ENCODE peak calls at places on chromosomes 16 and 17, in seven cellular contexts. F, J, B, I, T, K and E are unnamed samples. For H3K9me3 and H3K36me3, the result is how much of the 10 kb centered on the place peaks cover.

GRCh38 chr16:4488486-4488967 is 12.3 kb downstream of the HMOX2 start:
- DNase-seq in I (no peak), K (peak), F (no peak), T (no peak), J (no peak), B (no peak), E (no peak)

GRCh38 chr17:2194778-2195417 is 108.7 kb downstream of the SMG6 start:
- DNase-seq in B (no peak), I (no peak), T (no peak), F (no peak), J (no peak), K (no peak), E (no peak)

GRCh38 chr17:4247361-4247980 is 16.3 kb downstream of the ANKFY1 start:
- DNase-seq in T (no peak), J (no peak), I (no peak), K (no peak), F (no peak), B (no peak), E (no peak)

GRCh38 chr16:89308391-89309333 is 91.2 kb downstream of the ZNF778 start:
- DNase-seq in T (no peak), J (no peak), B (peak), I (no peak), F (no peak), K (peak), E (no peak)

GRCh38 chr16:7624871-7625766 is 292.5 kb downstream of the RBFOX1 start:
- DNase-seq in I (no peak), K (no peak), T (no peak), F (no peak), B (no peak), J (no peak), E (no peak)

GRCh38 chr17:27533874-27534815 is 77.9 kb downstream of the KSR1 start:
- DNase-seq in F (no peak), I (no peak), K (no peak), B (no peak), J (no peak), T (no peak), E (peak)

GRCh38 chr17:42744283-42744805 is 496 bp downstream of the EZH1 start:
- DNase-seq in T (peak), B (no peak), K (no peak), F (peak), I (peak), J (no peak), E (peak)

GRCh38 chr17:40530988-40531971 is 29.9 kb upstream of the TNS4 start:
- DNase-seq in T (no peak), J (peak), I (no peak), B (no peak), F (no peak), K (peak), E (no peak)

GRCh38 chr16:81374514-81374913 is 59.8 kb downstream of the GAN start:
- DNase-seq in T (no peak), I (no peak), J (no peak), F (no peak), K (no peak), B (no peak), E (no peak)

GRCh38 chr17:80476877-80477646 is 655 bp upstream of the NPTX1 start:
- DNase-seq in K (no peak), B (peak), J (no peak), F (no peak), T (no peak), I (no peak), E (no peak)
- H3K4me3 ChIP-seq in K (no peak), B (no peak), J (peak), F (peak), T (no peak), I (peak), E (no peak)

GRCh38 chr17:83155128-83156081 is 76.0 kb downstream of the METRNL start:
- DNase-seq in I (peak), J (no peak), K (no peak), F (peak), T (peak), B (peak), E (peak)

GRCh38 chr17:83154311-83155127 is 75.1 kb downstream of the METRNL start:
- DNase-seq in T (peak), F (peak), I (peak), J (no peak), K (no peak), B (no peak), E (no peak)

GRCh38 chr17:83152745-83153611 is 73.6 kb downstream of the METRNL start:
- DNase-seq in B (peak), K (no peak), F (peak), I (peak), T (peak), J (no peak), E (no peak)

GRCh38 chr17:83152221-83152744 is 72.9 kb downstream of the METRNL start:
- DNase-seq in F (no peak), T (peak), I (peak), K (no peak), B (peak), J (no peak), E (no peak)

DNA sequence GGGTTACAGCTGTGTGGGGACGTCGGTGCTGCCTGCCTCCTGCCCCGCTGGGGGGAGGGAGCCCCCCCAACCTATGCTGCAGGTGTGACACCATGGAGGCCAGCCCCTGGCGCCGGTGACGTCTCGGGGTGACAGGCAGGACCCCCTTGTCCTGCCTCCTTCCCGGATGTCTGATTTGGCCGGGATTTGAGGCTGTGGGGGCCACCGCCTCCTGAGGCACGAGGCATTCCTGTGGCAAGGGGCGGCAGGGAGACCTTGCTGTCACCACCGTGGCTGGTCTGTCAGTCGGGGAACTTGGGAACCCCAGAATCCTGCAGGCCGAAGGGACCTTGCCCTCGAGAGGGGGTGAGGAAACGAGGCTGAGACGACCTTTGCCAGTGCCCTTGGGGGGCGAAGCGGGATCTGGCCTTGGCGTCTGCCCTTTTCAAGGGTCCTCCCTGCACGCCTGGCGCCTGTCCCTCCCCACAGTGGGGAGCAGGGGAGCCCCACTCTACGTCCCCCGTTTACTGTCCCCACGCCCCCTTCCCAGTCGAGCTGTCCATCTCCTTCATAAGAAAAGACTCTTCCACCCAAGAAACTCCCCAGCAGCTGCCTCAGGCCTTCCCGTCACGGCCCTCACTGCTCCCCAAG is 74.4 kb downstream of the METRNL start:
- DNase-seq in I (peak), B (peak), T (peak), F (no peak), K (no peak), J (no peak), E (no peak)
- H3K9me3 ChIP-seq in I (under half), B (under half), T (under half), F (under half), K (under half), J (under half), E (under half)

GRCh38 chr16:67446968-67447507 is 16.1 kb downstream of the HSD11B2 start:
- DNase-seq in J (no peak), I (no peak), F (no peak), T (no peak), B (no peak), K (no peak), E (no peak)

GRCh38 chr16:67449328-67449727 is 18.4 kb downstream of the HSD11B2 start:
- DNase-seq in T (peak), J (no peak), I (peak), F (peak), B (no peak), K (no peak), E (no peak)

GRCh38 chr16:67445913-67446907 is 15.3 kb downstream of the HSD11B2 start:
- DNase-seq in F (no peak), J (peak), I (peak), K (no peak), T (no peak), B (peak), E (no peak)

GRCh38 chr16:67448580-67448979 is 17.7 kb downstream of the HSD11B2 start:
- DNase-seq in T (no peak), J (no peak), F (no peak), B (no peak), I (no peak), K (no peak), E (no peak)

GRCh38 chr16:67447508-67448076 is 16.7 kb downstream of the HSD11B2 start:
- DNase-seq in B (peak), K (peak), T (peak), F (no peak), J (peak), I (peak), E (no peak)
- H3K36me3 ChIP-seq in B (under half), K (under half), T (half or more), F (under half), J (under half), I (under half), E (under half)

GRCh38 chr16:84821728-84822676 is 2.2 kb downstream of the CRISPLD2 start:
- DNase-seq in B (no peak), I (no peak), K (no peak), J (peak), F (peak), T (no peak), E (no peak)

GRCh38 chr16:84819644-84820304 is at the start of gene CRISPLD2:
- DNase-seq in K (peak), J (peak), B (peak), I (peak), F (peak), T (peak), E (peak)

GRCh38 chr16:84820305-84820684 is 510 bp downstream of the CRISPLD2 start:
- DNase-seq in J (no peak), K (no peak), T (no peak), I (no peak), B (no peak), F (no peak), E (no peak)

GRCh38 chr16:84821179-84821578 is 1.4 kb downstream of the CRISPLD2 start:
- DNase-seq in K (no peak), I (no peak), J (no peak), F (peak), T (no peak), B (no peak), E (no peak)

DNA sequence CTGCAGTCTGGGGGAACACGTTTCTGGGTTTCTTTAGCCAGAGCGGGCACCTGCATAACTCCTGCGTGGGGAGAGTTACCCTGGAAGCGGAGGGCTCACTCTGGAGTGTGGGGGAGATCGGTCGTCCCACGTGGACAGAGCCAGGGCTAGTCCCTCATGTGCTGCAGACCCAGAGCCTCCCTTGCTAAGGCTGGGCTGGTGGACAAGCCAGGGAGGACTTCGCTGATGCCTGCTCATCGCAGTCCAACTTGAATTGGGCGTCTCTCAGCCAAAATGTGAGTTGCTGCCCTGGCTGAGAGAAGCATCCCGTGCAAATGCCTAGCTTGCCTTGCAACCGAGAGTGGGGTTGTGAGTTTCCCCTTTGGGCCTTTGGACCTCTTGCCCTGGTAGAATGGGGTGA is 986 bp downstream of the CRISPLD2 start:
- DNase-seq in F (peak), K (no peak), I (no peak), J (no peak), B (no peak), T (no peak), E (no peak)
- H3K4me3 ChIP-seq in F (peak), K (no peak), I (peak), J (peak), B (no peak), T (peak), E (no peak)

GRCh38 chr17:50009282-50009681 is 14.3 kb upstream of the DLX3 start:
- DNase-seq in I (no peak), K (no peak), B (no peak), J (no peak), T (no peak), F (no peak), E (no peak)
- H3K9me3 ChIP-seq in I (under half), K (under half), B (under half), J (under half), T (under half), F (under half), E (under half)

GRCh38 chr16:86080131-86080875 is 181.3 kb downstream of the IRF8 start:
- DNase-seq in I (no peak), B (no peak), T (no peak), K (no peak), F (no peak), J (no peak), E (no peak)
- H3K36me3 ChIP-seq in I (under half), B (under half), T (under half), K (under half), F (under half), J (under half), E (under half)